ENCODE peak calls at places on chromosomes 16 and 17, in eight cellular contexts. One of them, this sample, is unnamed.

GRCh38 chr16:89481556-89481955 is 8.8 kb downstream of the ANKRD11 start:
- DNase-seq in HFF-Myc: no peak
- DNase-seq in dorsolateral prefrontal cortex: no peak
- DNase-seq in thyroid gland: no peak
- DNase-seq in transverse colon: no peak
- DNase-seq in WERI-Rb-1: no peak
- DNase-seq in AG04450: no peak
- DNase-seq in tibial nerve: no peak
- DNase-seq in this sample: no peak

GRCh38 chr16:76959166-76959565 is 231.8 kb upstream of the MON1B start:
- DNase-seq in tibial nerve: no peak
- DNase-seq in HFF-Myc: no peak
- DNase-seq in thyroid gland: no peak
- DNase-seq in dorsolateral prefrontal cortex: no peak
- DNase-seq in AG04450: no peak
- DNase-seq in transverse colon: no peak
- DNase-seq in WERI-Rb-1: no peak
- DNase-seq in this sample: no peak

GRCh38 chr16:81873221-81873620 is 94.1 kb downstream of the PLCG2 start:
- DNase-seq in transverse colon: no peak
- DNase-seq in tibial nerve: no peak
- DNase-seq in thyroid gland: no peak
- DNase-seq in HFF-Myc: no peak
- DNase-seq in dorsolateral prefrontal cortex: no peak
- DNase-seq in WERI-Rb-1: no peak
- DNase-seq in AG04450: no peak
- DNase-seq in this sample: no peak

GRCh38 chr17:20896153-20896649 is 146.6 kb downstream of the USP22 start:
- DNase-seq in AG04450: no peak
- DNase-seq in dorsolateral prefrontal cortex: no peak
- DNase-seq in transverse colon: peak
- DNase-seq in tibial nerve: no peak
- DNase-seq in thyroid gland: peak
- DNase-seq in HFF-Myc: no peak
- DNase-seq in WERI-Rb-1: no peak
- DNase-seq in this sample: no peak

GRCh38 chr17:3025421-3026124 is 37.8 kb downstream of the OR1D5 start:
- DNase-seq in HFF-Myc: no peak
- DNase-seq in WERI-Rb-1: no peak
- DNase-seq in tibial nerve: no peak
- DNase-seq in transverse colon: no peak
- DNase-seq in dorsolateral prefrontal cortex: peak
- DNase-seq in AG04450: no peak
- DNase-seq in thyroid gland: no peak
- DNase-seq in this sample: no peak

GRCh38 chr16:81715358-81716196 is 63.5 kb upstream of the PLCG2 start:
- DNase-seq in AG04450: no peak
- DNase-seq in dorsolateral prefrontal cortex: no peak
- DNase-seq in transverse colon: no peak
- DNase-seq in HFF-Myc: no peak
- DNase-seq in WERI-Rb-1: no peak
- DNase-seq in thyroid gland: no peak
- DNase-seq in tibial nerve: no peak
- DNase-seq in this sample: peak

GRCh38 chr16:4938683-4939030 is 1.7 kb upstream of the PPL start:
- DNase-seq in WERI-Rb-1: no peak
- DNase-seq in tibial nerve: no peak
- DNase-seq in dorsolateral prefrontal cortex: no peak
- DNase-seq in transverse colon: no peak
- DNase-seq in HFF-Myc: no peak
- DNase-seq in AG04450: no peak
- DNase-seq in thyroid gland: no peak
- DNase-seq in this sample: peak

GRCh38 chr17:54196751-54197150 is 374.0 kb downstream of the KIF2B start:
- DNase-seq in WERI-Rb-1: peak
- DNase-seq in thyroid gland: no peak
- DNase-seq in transverse colon: no peak
- DNase-seq in tibial nerve: no peak
- DNase-seq in HFF-Myc: no peak
- DNase-seq in dorsolateral prefrontal cortex: no peak
- DNase-seq in AG04450: no peak
- DNase-seq in this sample: no peak

DNA sequence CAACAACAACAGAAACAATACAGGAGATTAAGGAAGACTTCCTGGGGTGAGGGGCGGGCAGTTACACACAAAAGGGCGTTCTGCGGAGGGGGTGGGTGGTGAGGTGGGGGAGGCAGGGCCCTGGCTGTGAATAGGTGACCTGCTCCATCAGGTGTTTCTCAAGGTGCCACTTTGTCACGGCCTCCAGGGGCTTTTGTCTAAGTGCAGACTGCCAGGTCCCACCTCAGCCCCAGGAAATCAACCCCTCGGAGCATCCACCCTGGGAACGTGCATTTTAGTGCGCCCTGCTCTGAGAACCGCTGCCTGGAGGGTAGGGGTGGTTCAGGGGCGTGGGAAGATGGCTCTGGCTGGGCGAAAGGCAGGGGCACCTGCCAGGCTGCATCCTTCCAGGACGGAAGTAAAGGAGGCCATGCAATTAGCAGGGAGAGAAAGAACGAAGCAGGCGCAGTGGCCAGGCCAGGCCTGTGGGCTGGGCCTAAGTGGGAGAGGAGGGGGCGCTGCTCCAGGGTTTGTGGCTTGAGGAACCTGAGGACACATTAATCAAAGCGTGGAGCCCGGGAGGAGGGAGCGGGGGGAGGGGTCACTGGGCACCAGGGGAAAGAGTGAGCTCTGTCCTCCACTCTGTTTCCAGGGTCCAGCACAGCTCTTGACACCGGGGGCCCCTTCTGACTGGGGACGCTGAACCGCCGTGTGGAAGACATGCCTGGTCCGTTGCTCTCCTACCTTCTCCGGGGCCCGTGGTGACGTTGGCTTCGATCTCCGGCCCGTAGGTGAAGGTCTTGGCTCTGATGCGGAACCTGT is 49.4 kb upstream of the CDC42EP4 start:
- DNase-seq in thyroid gland: no peak
- DNase-seq in AG04450: no peak
- DNase-seq in transverse colon: no peak
- DNase-seq in HFF-Myc: no peak
- DNase-seq in tibial nerve: no peak
- DNase-seq in WERI-Rb-1: peak
- DNase-seq in dorsolateral prefrontal cortex: no peak
- DNase-seq in this sample: no peak
- TF ChIP-seq CTCF in thyroid gland: no peak
- TF ChIP-seq CTCF in AG04450: no peak
- TF ChIP-seq CTCF in transverse colon: no peak
- TF ChIP-seq CTCF in HFF-Myc: no peak
- TF ChIP-seq CTCF in tibial nerve: no peak
- TF ChIP-seq CTCF in WERI-Rb-1: no peak
- TF ChIP-seq CTCF in dorsolateral prefrontal cortex: no peak
- TF ChIP-seq CTCF in this sample: no peak

GRCh38 chr16:25018972-25019617 is 3.9 kb upstream of the ARHGAP17 start:
- DNase-seq in tibial nerve: no peak
- DNase-seq in HFF-Myc: no peak
- DNase-seq in AG04450: no peak
- DNase-seq in dorsolateral prefrontal cortex: no peak
- DNase-seq in WERI-Rb-1: no peak
- DNase-seq in thyroid gland: no peak
- DNase-seq in transverse colon: no peak
- DNase-seq in this sample: no peak
- H3K4me3 ChIP-seq in tibial nerve: no peak
- H3K4me3 ChIP-seq in HFF-Myc: no peak
- H3K4me3 ChIP-seq in AG04450: no peak
- H3K4me3 ChIP-seq in dorsolateral prefrontal cortex: no peak
- H3K4me3 ChIP-seq in WERI-Rb-1: no peak
- H3K4me3 ChIP-seq in thyroid gland: no peak
- H3K4me3 ChIP-seq in transverse colon: no peak
- H3K4me3 ChIP-seq in this sample: no peak

GRCh38 chr17:72725432-72726068 is 366.9 kb downstream of the SLC39A11 start:
- DNase-seq in AG04450: no peak
- DNase-seq in transverse colon: peak
- DNase-seq in WERI-Rb-1: peak
- DNase-seq in thyroid gland: peak
- DNase-seq in dorsolateral prefrontal cortex: peak
- DNase-seq in HFF-Myc: peak
- DNase-seq in tibial nerve: no peak
- DNase-seq in this sample: peak

GRCh38 chr17:72724375-72724774 is 368.1 kb downstream of the SLC39A11 start:
- DNase-seq in thyroid gland: no peak
- DNase-seq in tibial nerve: no peak
- DNase-seq in AG04450: no peak
- DNase-seq in HFF-Myc: no peak
- DNase-seq in transverse colon: no peak
- DNase-seq in dorsolateral prefrontal cortex: no peak
- DNase-seq in WERI-Rb-1: no peak
- DNase-seq in this sample: peak

GRCh38 chr17:72730091-72730490 is 362.4 kb downstream of the SLC39A11 start:
- DNase-seq in AG04450: no peak
- DNase-seq in HFF-Myc: no peak
- DNase-seq in tibial nerve: no peak
- DNase-seq in dorsolateral prefrontal cortex: no peak
- DNase-seq in WERI-Rb-1: no peak
- DNase-seq in thyroid gland: no peak
- DNase-seq in transverse colon: no peak
- DNase-seq in this sample: peak

GRCh38 chr17:72726936-72727335 is 365.6 kb downstream of the SLC39A11 start:
- DNase-seq in tibial nerve: no peak
- DNase-seq in dorsolateral prefrontal cortex: no peak
- DNase-seq in transverse colon: peak
- DNase-seq in AG04450: no peak
- DNase-seq in WERI-Rb-1: no peak
- DNase-seq in HFF-Myc: no peak
- DNase-seq in thyroid gland: no peak
- DNase-seq in this sample: no peak
- TF ChIP-seq CTCF in tibial nerve: no peak
- TF ChIP-seq CTCF in dorsolateral prefrontal cortex: no peak
- TF ChIP-seq CTCF in transverse colon: no peak
- TF ChIP-seq CTCF in AG04450: no peak
- TF ChIP-seq CTCF in WERI-Rb-1: no peak
- TF ChIP-seq CTCF in HFF-Myc: no peak
- TF ChIP-seq CTCF in thyroid gland: no peak
- TF ChIP-seq CTCF in this sample: no peak

DNA sequence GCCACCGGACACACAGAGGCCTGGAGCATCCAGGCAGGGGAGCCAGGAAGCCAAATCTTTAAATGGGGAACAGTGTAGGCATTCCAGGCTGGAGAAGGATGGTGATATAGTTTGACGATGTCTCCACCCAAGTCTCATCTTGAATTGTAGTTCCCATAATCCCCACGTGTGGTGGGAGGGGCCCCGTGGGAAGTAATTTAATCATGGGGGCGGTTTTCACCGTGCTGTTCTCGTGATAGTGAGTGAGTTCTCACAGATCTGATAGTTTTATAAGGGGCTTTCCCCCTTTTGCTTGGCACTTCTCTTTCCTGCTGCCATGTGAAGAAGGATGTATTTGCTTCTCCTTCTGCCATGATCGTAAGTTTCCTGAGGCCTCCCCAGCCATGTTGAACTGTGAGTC is 28.8 kb downstream of the GINS3 start:
- DNase-seq in tibial nerve: no peak
- DNase-seq in thyroid gland: no peak
- DNase-seq in AG04450: no peak
- DNase-seq in dorsolateral prefrontal cortex: no peak
- DNase-seq in HFF-Myc: no peak
- DNase-seq in transverse colon: no peak
- DNase-seq in WERI-Rb-1: no peak
- DNase-seq in this sample: no peak
- H3K4me3 ChIP-seq in tibial nerve: no peak
- H3K4me3 ChIP-seq in thyroid gland: no peak
- H3K4me3 ChIP-seq in AG04450: no peak
- H3K4me3 ChIP-seq in dorsolateral prefrontal cortex: no peak
- H3K4me3 ChIP-seq in HFF-Myc: no peak
- H3K4me3 ChIP-seq in transverse colon: no peak
- H3K4me3 ChIP-seq in WERI-Rb-1: no peak
- H3K4me3 ChIP-seq in this sample: no peak

DNA sequence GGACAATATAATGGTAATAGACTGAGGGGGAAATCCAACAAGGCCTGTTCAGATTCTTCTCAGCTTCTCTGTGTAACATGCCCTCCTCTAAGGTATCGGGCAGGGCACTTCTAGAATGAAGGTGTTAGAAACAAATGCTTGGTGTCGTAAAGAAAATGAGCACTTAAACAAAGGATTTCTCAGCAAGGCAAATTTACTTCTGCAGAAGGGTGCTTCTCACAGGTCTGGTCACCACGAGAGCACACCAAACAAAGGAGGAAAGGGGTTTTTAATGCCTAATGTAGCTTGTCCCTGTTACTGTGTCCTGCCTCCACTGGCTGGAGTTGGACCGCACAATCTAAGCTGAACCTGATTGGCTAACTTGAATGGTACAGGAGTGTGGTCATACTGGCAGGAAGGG is 642.6 kb upstream of the CDH8 start:
- DNase-seq in tibial nerve: no peak
- DNase-seq in transverse colon: no peak
- DNase-seq in WERI-Rb-1: no peak
- DNase-seq in dorsolateral prefrontal cortex: no peak
- DNase-seq in thyroid gland: no peak
- DNase-seq in AG04450: no peak
- DNase-seq in HFF-Myc: no peak
- DNase-seq in this sample: no peak
- TF ChIP-seq CTCF in tibial nerve: no peak
- TF ChIP-seq CTCF in transverse colon: no peak
- TF ChIP-seq CTCF in WERI-Rb-1: no peak
- TF ChIP-seq CTCF in dorsolateral prefrontal cortex: no peak
- TF ChIP-seq CTCF in thyroid gland: no peak
- TF ChIP-seq CTCF in AG04450: no peak
- TF ChIP-seq CTCF in HFF-Myc: no peak
- TF ChIP-seq CTCF in this sample: no peak

GRCh38 chr17:82297280-82297803 is 20.1 kb downstream of the CD7 start:
- DNase-seq in AG04450: no peak
- DNase-seq in thyroid gland: peak
- DNase-seq in WERI-Rb-1: no peak
- DNase-seq in transverse colon: peak
- DNase-seq in dorsolateral prefrontal cortex: peak
- DNase-seq in HFF-Myc: no peak
- DNase-seq in tibial nerve: peak
- DNase-seq in this sample: peak
- H3K4me3 ChIP-seq in AG04450: peak
- H3K4me3 ChIP-seq in thyroid gland: no peak
- H3K4me3 ChIP-seq in WERI-Rb-1: no peak
- H3K4me3 ChIP-seq in transverse colon: peak
- H3K4me3 ChIP-seq in dorsolateral prefrontal cortex: peak
- H3K4me3 ChIP-seq in HFF-Myc: peak
- H3K4me3 ChIP-seq in tibial nerve: peak
- H3K4me3 ChIP-seq in this sample: peak

GRCh38 chr16:56851671-56852400 is 13.2 kb upstream of the SLC12A3 start:
- DNase-seq in transverse colon: no peak
- DNase-seq in thyroid gland: peak
- DNase-seq in tibial nerve: no peak
- DNase-seq in AG04450: no peak
- DNase-seq in HFF-Myc: no peak
- DNase-seq in WERI-Rb-1: no peak
- DNase-seq in dorsolateral prefrontal cortex: peak
- DNase-seq in this sample: peak
- TF ChIP-seq CTCF in transverse colon: no peak
- TF ChIP-seq CTCF in thyroid gland: peak
- TF ChIP-seq CTCF in tibial nerve: no peak
- TF ChIP-seq CTCF in AG04450: peak
- TF ChIP-seq CTCF in HFF-Myc: peak
- TF ChIP-seq CTCF in WERI-Rb-1: peak
- TF ChIP-seq CTCF in dorsolateral prefrontal cortex: peak
- TF ChIP-seq CTCF in this sample: peak